ENCODE peak calls at places on chromosome 20, in five cellular contexts. One of them, this sample, is unnamed.

GRCh38 chr20:59255256-59255655 is 45.2 kb upstream of the EDN3 start:
- DNase-seq in HCT116: no peak
- DNase-seq in Peyer's patch: no peak
- DNase-seq in breast epithelium: no peak
- DNase-seq in body of pancreas: no peak
- DNase-seq in this sample: no peak

GRCh38 chr20:24339179-24339578 is 130.2 kb upstream of the SYNDIG1 start:
- DNase-seq in HCT116: no peak
- DNase-seq in Peyer's patch: no peak
- DNase-seq in breast epithelium: no peak
- DNase-seq in body of pancreas: no peak
- DNase-seq in this sample: no peak

GRCh38 chr20:32017711-32018251 is 7.5 kb downstream of the CCM2L start:
- DNase-seq in HCT116: peak; percentile 79
- DNase-seq in Peyer's patch: peak; percentile 71
- DNase-seq in breast epithelium: peak; percentile 34
- DNase-seq in body of pancreas: peak; percentile 76
- DNase-seq in this sample: no peak

GRCh38 chr20:45579184-45579583 is at the start of gene WFDC8:
- DNase-seq in HCT116: no peak
- DNase-seq in Peyer's patch: no peak
- DNase-seq in breast epithelium: no peak
- DNase-seq in body of pancreas: no peak
- DNase-seq in this sample: no peak

GRCh38 chr20:24815196-24815815 is 133.8 kb upstream of the CST7 start:
- DNase-seq in HCT116: no peak
- DNase-seq in Peyer's patch: no peak
- DNase-seq in breast epithelium: no peak
- DNase-seq in body of pancreas: no peak
- DNase-seq in this sample: no peak

GRCh38 chr20:41085606-41086005 is 51.7 kb upstream of the PLCG1 start:
- DNase-seq in HCT116: no peak
- DNase-seq in Peyer's patch: no peak
- DNase-seq in breast epithelium: no peak
- DNase-seq in body of pancreas: no peak
- DNase-seq in this sample: no peak

GRCh38 chr20:18001131-18001921 is 32.5 kb downstream of the MGME1 start:
- DNase-seq in HCT116: no peak
- DNase-seq in Peyer's patch: peak; percentile 55
- DNase-seq in breast epithelium: peak; percentile 90
- DNase-seq in body of pancreas: peak; percentile 36
- DNase-seq in this sample: peak; percentile 71

GRCh38 chr20:42567409-42567808 is 622.3 kb downstream of the PTPRT start:
- DNase-seq in HCT116: no peak
- DNase-seq in Peyer's patch: no peak
- DNase-seq in breast epithelium: no peak
- DNase-seq in body of pancreas: no peak
- DNase-seq in this sample: no peak

GRCh38 chr20:3654326-3655031 is 8.7 kb downstream of the GFRA4 start:
- DNase-seq in HCT116: no peak
- DNase-seq in Peyer's patch: peak; percentile 38
- DNase-seq in breast epithelium: no peak
- DNase-seq in body of pancreas: peak; percentile 6
- DNase-seq in this sample: no peak

GRCh38 chr20:63055575-63056235 is 48.9 kb upstream of the BHLHE23 start:
- DNase-seq in HCT116: no peak
- DNase-seq in Peyer's patch: peak; percentile 39
- DNase-seq in breast epithelium: no peak
- DNase-seq in body of pancreas: no peak
- DNase-seq in this sample: no peak

GRCh38 chr20:19259182-19259591 is 46.7 kb downstream of the SLC24A3 start:
- DNase-seq in HCT116: no peak
- DNase-seq in Peyer's patch: no peak
- DNase-seq in breast epithelium: no peak
- DNase-seq in body of pancreas: no peak
- DNase-seq in this sample: no peak

GRCh38 chr20:63087236-63087871 is 80.6 kb upstream of the BHLHE23 start:
- DNase-seq in HCT116: no peak
- DNase-seq in Peyer's patch: peak; percentile 32
- DNase-seq in breast epithelium: no peak
- DNase-seq in body of pancreas: no peak
- DNase-seq in this sample: peak; percentile 8

GRCh38 chr20:57712851-57713504 is 3.2 kb upstream of the PMEPA1 start:
- DNase-seq in HCT116: no peak
- DNase-seq in Peyer's patch: no peak
- DNase-seq in breast epithelium: no peak
- DNase-seq in body of pancreas: no peak
- DNase-seq in this sample: no peak

GRCh38 chr20:17934141-17934862 is 34.3 kb downstream of the SNX5 start:
- DNase-seq in HCT116: no peak
- DNase-seq in Peyer's patch: no peak
- DNase-seq in breast epithelium: no peak
- DNase-seq in body of pancreas: no peak
- DNase-seq in this sample: no peak

GRCh38 chr20:43949741-43950618 is 35.3 kb downstream of the TOX2 start:
- DNase-seq in HCT116: no peak
- DNase-seq in Peyer's patch: peak; percentile 89
- DNase-seq in breast epithelium: no peak
- DNase-seq in body of pancreas: no peak
- DNase-seq in this sample: no peak

GRCh38 chr20:31849306-31849930 is 4.0 kb upstream of the FOXS1 start:
- DNase-seq in HCT116: no peak
- DNase-seq in Peyer's patch: no peak
- DNase-seq in breast epithelium: no peak
- DNase-seq in body of pancreas: peak; percentile 64
- DNase-seq in this sample: no peak

GRCh38 chr20:53794529-53795115 is 201.0 kb upstream of the ZNF217 start:
- DNase-seq in HCT116: no peak
- DNase-seq in Peyer's patch: peak; percentile 22
- DNase-seq in breast epithelium: no peak
- DNase-seq in body of pancreas: no peak
- DNase-seq in this sample: no peak

GRCh38 chr20:54345301-54345724 is 130.1 kb upstream of the DOK5 start:
- DNase-seq in HCT116: peak; percentile 7
- DNase-seq in Peyer's patch: no peak
- DNase-seq in breast epithelium: no peak
- DNase-seq in body of pancreas: no peak
- DNase-seq in this sample: no peak

GRCh38 chr20:44598413-44599290 is 16.3 kb downstream of the PKIG start:
- DNase-seq in HCT116: no peak
- DNase-seq in Peyer's patch: peak; percentile 50
- DNase-seq in breast epithelium: no peak
- DNase-seq in body of pancreas: no peak
- DNase-seq in this sample: no peak

GRCh38 chr20:16922834-16923233 is 174.7 kb downstream of the OTOR start:
- DNase-seq in HCT116: no peak
- DNase-seq in Peyer's patch: no peak
- DNase-seq in breast epithelium: no peak
- DNase-seq in body of pancreas: no peak
- DNase-seq in this sample: no peak

GRCh38 chr20:40714109-40714508 is 25.1 kb upstream of the MAFB start:
- DNase-seq in HCT116: no peak
- DNase-seq in Peyer's patch: no peak
- DNase-seq in breast epithelium: no peak
- DNase-seq in body of pancreas: no peak
- DNase-seq in this sample: no peak

GRCh38 chr20:11047559-11047958 is 373.8 kb upstream of the JAG1 start:
- DNase-seq in HCT116: no peak
- DNase-seq in Peyer's patch: no peak
- DNase-seq in breast epithelium: no peak
- DNase-seq in body of pancreas: no peak
- DNase-seq in this sample: no peak

GRCh38 chr20:33091693-33092092 is 12.2 kb downstream of the BPIFB4 start:
- DNase-seq in HCT116: no peak
- DNase-seq in Peyer's patch: no peak
- DNase-seq in breast epithelium: no peak
- DNase-seq in body of pancreas: no peak
- DNase-seq in this sample: no peak

GRCh38 chr20:43726811-43727338 is at the start of gene GTSF1L:
- DNase-seq in HCT116: no peak
- DNase-seq in Peyer's patch: no peak
- DNase-seq in breast epithelium: no peak
- DNase-seq in body of pancreas: no peak
- DNase-seq in this sample: no peak

GRCh38 chr20:44394520-44395182 is 39.2 kb downstream of the HNF4A start:
- DNase-seq in HCT116: no peak
- DNase-seq in Peyer's patch: peak; percentile 36
- DNase-seq in breast epithelium: no peak
- DNase-seq in body of pancreas: no peak
- DNase-seq in this sample: peak; percentile 56

GRCh38 chr20:60507087-60507684 is 549.0 kb downstream of the CDH26 start:
- DNase-seq in HCT116: no peak
- DNase-seq in Peyer's patch: no peak
- DNase-seq in breast epithelium: no peak
- DNase-seq in body of pancreas: no peak
- DNase-seq in this sample: no peak

GRCh38 chr20:42125426-42125825 is 507.2 kb upstream of the CHD6 start:
- DNase-seq in HCT116: no peak
- DNase-seq in Peyer's patch: no peak
- DNase-seq in breast epithelium: no peak
- DNase-seq in body of pancreas: no peak
- DNase-seq in this sample: no peak

GRCh38 chr20:3222635-3223600 is 13.6 kb downstream of the ITPA start:
- DNase-seq in HCT116: no peak
- DNase-seq in Peyer's patch: peak; percentile 66
- DNase-seq in breast epithelium: peak; percentile 39
- DNase-seq in body of pancreas: no peak
- DNase-seq in this sample: no peak

DNA sequence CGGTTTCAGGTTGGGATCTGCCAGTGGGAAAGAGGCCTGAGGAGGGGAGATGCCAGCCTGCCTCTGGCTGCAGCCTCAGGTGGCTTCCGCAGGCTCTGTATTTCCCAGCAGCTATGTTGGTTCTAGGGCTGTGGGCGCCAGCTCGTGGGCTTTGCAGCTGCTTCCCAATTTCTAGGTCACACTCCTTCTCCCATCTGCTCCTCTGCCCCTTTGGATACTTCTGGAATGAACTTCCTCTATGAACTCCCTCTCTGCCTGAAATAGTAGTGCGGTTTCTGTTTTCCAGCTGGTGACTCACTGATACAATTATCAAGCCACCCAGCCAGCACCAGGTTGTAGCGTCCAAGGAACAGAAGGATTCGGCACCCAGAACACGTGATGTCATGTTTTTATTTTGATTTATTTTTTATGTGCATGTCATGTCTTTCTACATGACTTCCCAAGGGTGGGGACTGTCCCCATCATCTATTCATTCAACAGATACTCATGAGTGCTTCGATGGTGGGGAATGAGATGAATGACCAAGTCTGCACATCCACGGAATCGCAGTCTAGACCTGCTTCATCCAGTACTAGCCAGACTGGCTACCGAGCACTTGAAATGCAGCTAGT is 38.0 kb downstream of the TGM2 start:
- DNase-seq in HCT116: peak; percentile 26
- DNase-seq in Peyer's patch: peak; percentile 68
- DNase-seq in breast epithelium: no peak
- DNase-seq in body of pancreas: no peak
- DNase-seq in this sample: peak; percentile 32
- H3K4me1 ChIP-seq in HCT116: peaks cover 27% of the 10 kb centered on the region
- H3K4me1 ChIP-seq in Peyer's patch: no peaks in the 10 kb centered on the region
- H3K4me1 ChIP-seq in breast epithelium: no peaks in the 10 kb centered on the region
- H3K4me1 ChIP-seq in body of pancreas: peaks cover 35% of the 10 kb centered on the region
- H3K4me1 ChIP-seq in this sample: peaks cover 21% of the 10 kb centered on the region

GRCh38 chr20:49711331-49711987 is 2.2 kb downstream of the B4GALT5 start:
- DNase-seq in HCT116: no peak
- DNase-seq in Peyer's patch: no peak
- DNase-seq in breast epithelium: no peak
- DNase-seq in body of pancreas: no peak
- DNase-seq in this sample: no peak
- TF ChIP-seq POLR2A in HCT116: no peak
- TF ChIP-seq POLR2A in Peyer's patch: no peak
- TF ChIP-seq POLR2A in breast epithelium: no peak
- TF ChIP-seq POLR2A in body of pancreas: no peak
- TF ChIP-seq POLR2A in this sample: no peak

GRCh38 chr20:62030834-62031434 is 34.7 kb downstream of the TAF4 start:
- DNase-seq in HCT116: no peak
- DNase-seq in Peyer's patch: peak; percentile 58
- DNase-seq in breast epithelium: no peak
- DNase-seq in body of pancreas: no peak
- DNase-seq in this sample: no peak
- H3K27ac ChIP-seq in HCT116: no peak overlapping the region
- H3K27ac ChIP-seq in Peyer's patch: peak overlapping the region; percentile 74
- H3K27ac ChIP-seq in breast epithelium: no peak overlapping the region
- H3K27ac ChIP-seq in body of pancreas: peak overlapping the region; percentile 53
- H3K27ac ChIP-seq in this sample: no peak overlapping the region

GRCh38 chr20:35466856-35467255 is 11.5 kb downstream of the CEP250 start:
- DNase-seq in HCT116: no peak
- DNase-seq in Peyer's patch: no peak
- DNase-seq in breast epithelium: no peak
- DNase-seq in body of pancreas: no peak
- DNase-seq in this sample: no peak
- H3K4me1 ChIP-seq in HCT116: peaks cover 26% of the 10 kb centered on the region
- H3K4me1 ChIP-seq in Peyer's patch: no peaks in the 10 kb centered on the region
- H3K4me1 ChIP-seq in breast epithelium: no peaks in the 10 kb centered on the region
- H3K4me1 ChIP-seq in body of pancreas: no peaks in the 10 kb centered on the region
- H3K4me1 ChIP-seq in this sample: no peaks in the 10 kb centered on the region